ENCODE peak calls at places on chromosomes 7 and 10, in four cellular contexts. One of them, this sample, is unnamed.

GRCh38 chr7:27172388-27172774 is 1.7 kb downstream of the HOXA10 start:
- DNase-seq in NCI-H1694 treated with DMSO at 0.1 percent for 48 hours: no peak
- DNase-seq in SJSA1: no peak
- DNase-seq in brain microvascular endothelial cell: no peak
- DNase-seq in this sample: no peak

GRCh38 chr7:47458057-47458456 is 123.9 kb downstream of the TNS3 start:
- DNase-seq in SJSA1: no peak
- DNase-seq in NCI-H1694 treated with DMSO at 0.1 percent for 48 hours: peak
- DNase-seq in brain microvascular endothelial cell: peak
- DNase-seq in this sample: no peak

GRCh38 chr10:129059977-129060376 is 407.1 kb upstream of the MGMT start:
- DNase-seq in brain microvascular endothelial cell: no peak
- DNase-seq in NCI-H1694 treated with DMSO at 0.1 percent for 48 hours: no peak
- DNase-seq in SJSA1: no peak
- DNase-seq in this sample: no peak

GRCh38 chr7:80298201-80298600 is 163.6 kb downstream of the GNAI1 start:
- DNase-seq in SJSA1: no peak
- DNase-seq in brain microvascular endothelial cell: no peak
- DNase-seq in NCI-H1694 treated with DMSO at 0.1 percent for 48 hours: no peak
- DNase-seq in this sample: no peak

GRCh38 chr7:149850007-149850594 is 11.9 kb downstream of the ZNF862 start:
- DNase-seq in SJSA1: no peak
- DNase-seq in brain microvascular endothelial cell: no peak
- DNase-seq in NCI-H1694 treated with DMSO at 0.1 percent for 48 hours: no peak
- DNase-seq in this sample: no peak

GRCh38 chr10:686155-686931 is 3.1 kb downstream of the DIP2C start:
- DNase-seq in NCI-H1694 treated with DMSO at 0.1 percent for 48 hours: no peak
- DNase-seq in brain microvascular endothelial cell: no peak
- DNase-seq in SJSA1: no peak
- DNase-seq in this sample: no peak

GRCh38 chr7:132419538-132419937 is 156.7 kb downstream of the PLXNA4 start:
- DNase-seq in NCI-H1694 treated with DMSO at 0.1 percent for 48 hours: peak
- DNase-seq in brain microvascular endothelial cell: peak
- DNase-seq in SJSA1: no peak
- DNase-seq in this sample: no peak

GRCh38 chr7:154968336-154969001 is 34.5 kb downstream of the PAXIP1 start:
- DNase-seq in NCI-H1694 treated with DMSO at 0.1 percent for 48 hours: no peak
- DNase-seq in brain microvascular endothelial cell: no peak
- DNase-seq in SJSA1: no peak
- DNase-seq in this sample: no peak

GRCh38 chr10:33813871-33814270 is 479.4 kb upstream of the NRP1 start:
- DNase-seq in brain microvascular endothelial cell: no peak
- DNase-seq in NCI-H1694 treated with DMSO at 0.1 percent for 48 hours: no peak
- DNase-seq in SJSA1: no peak
- DNase-seq in this sample: no peak

GRCh38 chr10:6064119-6064518 is 2.0 kb upstream of the IL2RA start:
- DNase-seq in SJSA1: no peak
- DNase-seq in brain microvascular endothelial cell: no peak
- DNase-seq in NCI-H1694 treated with DMSO at 0.1 percent for 48 hours: no peak
- DNase-seq in this sample: no peak

GRCh38 chr10:63114031-63114814 is 18.9 kb upstream of the NRBF2 start:
- DNase-seq in SJSA1: no peak
- DNase-seq in NCI-H1694 treated with DMSO at 0.1 percent for 48 hours: no peak
- DNase-seq in brain microvascular endothelial cell: peak
- DNase-seq in this sample: no peak

GRCh38 chr7:131157530-131158243 is 170.0 kb upstream of the MKLN1 start:
- DNase-seq in SJSA1: peak
- DNase-seq in brain microvascular endothelial cell: no peak
- DNase-seq in NCI-H1694 treated with DMSO at 0.1 percent for 48 hours: no peak
- DNase-seq in this sample: no peak

GRCh38 chr7:42186181-42186580 is 50.8 kb downstream of the GLI3 start:
- DNase-seq in brain microvascular endothelial cell: no peak
- DNase-seq in NCI-H1694 treated with DMSO at 0.1 percent for 48 hours: no peak
- DNase-seq in SJSA1: no peak
- DNase-seq in this sample: no peak

GRCh38 chr10:128873408-128873807 is 593.6 kb upstream of the MGMT start:
- DNase-seq in SJSA1: no peak
- DNase-seq in brain microvascular endothelial cell: no peak
- DNase-seq in NCI-H1694 treated with DMSO at 0.1 percent for 48 hours: no peak
- DNase-seq in this sample: no peak